ENCODE peak calls at places on chromosome 13, in four cellular contexts. One of them, this sample, is unnamed.

GRCh38 chr13:79382545-79383275 is 23.3 kb downstream of the RBM26 start:
- DNase-seq in cardiac muscle cell: no peak
- DNase-seq in heart left ventricle: no peak
- DNase-seq in thoracic aorta: no peak
- DNase-seq in this sample: peak

GRCh38 chr13:30376426-30377311 is 45.6 kb upstream of the UBE2L5 start:
- DNase-seq in cardiac muscle cell: no peak
- DNase-seq in heart left ventricle: no peak
- DNase-seq in thoracic aorta: no peak
- DNase-seq in this sample: peak

GRCh38 chr13:60448907-60449510 is 52.0 kb downstream of the TDRD3 start:
- DNase-seq in cardiac muscle cell: peak
- DNase-seq in heart left ventricle: no peak
- DNase-seq in thoracic aorta: no peak
- DNase-seq in this sample: peak

GRCh38 chr13:79667771-79668170 is 186.8 kb downstream of the NDFIP2 start:
- DNase-seq in cardiac muscle cell: no peak
- DNase-seq in heart left ventricle: no peak
- DNase-seq in thoracic aorta: no peak
- DNase-seq in this sample: no peak

GRCh38 chr13:110347088-110347487 is 40.0 kb downstream of the COL4A2 start:
- DNase-seq in cardiac muscle cell: no peak
- DNase-seq in heart left ventricle: no peak
- DNase-seq in thoracic aorta: no peak
- DNase-seq in this sample: no peak

GRCh38 chr13:77062097-77062496 is 35.1 kb upstream of the FBXL3 start:
- DNase-seq in cardiac muscle cell: no peak
- DNase-seq in heart left ventricle: no peak
- DNase-seq in thoracic aorta: no peak
- DNase-seq in this sample: no peak

GRCh38 chr13:64591981-64592380 is 2638.2 kb downstream of the PCDH9 start:
- DNase-seq in cardiac muscle cell: peak
- DNase-seq in heart left ventricle: no peak
- DNase-seq in thoracic aorta: no peak
- DNase-seq in this sample: no peak

GRCh38 chr13:73248711-73249580 is 190.1 kb downstream of the KLF5 start:
- DNase-seq in cardiac muscle cell: peak
- DNase-seq in heart left ventricle: no peak
- DNase-seq in thoracic aorta: no peak
- DNase-seq in this sample: no peak

GRCh38 chr13:42110410-42111155 is 62.1 kb downstream of the DGKH start:
- DNase-seq in cardiac muscle cell: peak
- DNase-seq in heart left ventricle: no peak
- DNase-seq in thoracic aorta: no peak
- DNase-seq in this sample: peak

GRCh38 chr13:110937511-110938303 is 22.8 kb upstream of the ANKRD10 start:
- DNase-seq in cardiac muscle cell: no peak
- DNase-seq in heart left ventricle: no peak
- DNase-seq in thoracic aorta: no peak
- DNase-seq in this sample: no peak

GRCh38 chr13:32811297-32811800 is 204.9 kb upstream of the KL start:
- DNase-seq in cardiac muscle cell: no peak
- DNase-seq in heart left ventricle: no peak
- DNase-seq in thoracic aorta: no peak
- DNase-seq in this sample: peak

GRCh38 chr13:73622375-73622774 is 511.8 kb downstream of the KLF12 start:
- DNase-seq in cardiac muscle cell: peak
- DNase-seq in heart left ventricle: no peak
- DNase-seq in thoracic aorta: no peak
- DNase-seq in this sample: no peak

GRCh38 chr13:97367427-97367826 is 66.5 kb upstream of the RAP2A start:
- DNase-seq in cardiac muscle cell: peak
- DNase-seq in heart left ventricle: no peak
- DNase-seq in thoracic aorta: no peak
- DNase-seq in this sample: peak

GRCh38 chr13:48094404-48094780 is 512 bp downstream of the MED4 start:
- DNase-seq in cardiac muscle cell: no peak
- DNase-seq in heart left ventricle: no peak
- DNase-seq in thoracic aorta: no peak
- DNase-seq in this sample: peak

GRCh38 chr13:66558511-66558910 is 671.6 kb downstream of the PCDH9 start:
- DNase-seq in cardiac muscle cell: peak
- DNase-seq in heart left ventricle: no peak
- DNase-seq in thoracic aorta: no peak
- DNase-seq in this sample: no peak

GRCh38 chr13:66899955-66900354 is 330.2 kb downstream of the PCDH9 start:
- DNase-seq in cardiac muscle cell: peak
- DNase-seq in heart left ventricle: no peak
- DNase-seq in thoracic aorta: no peak
- DNase-seq in this sample: no peak

GRCh38 chr13:19860884-19861655 is 2.4 kb downstream of the ZMYM5 start:
- DNase-seq in cardiac muscle cell: peak
- DNase-seq in heart left ventricle: no peak
- DNase-seq in thoracic aorta: no peak
- DNase-seq in this sample: peak

GRCh38 chr13:110921209-110921608 is 6.3 kb upstream of the ANKRD10 start:
- DNase-seq in cardiac muscle cell: no peak
- DNase-seq in heart left ventricle: no peak
- DNase-seq in thoracic aorta: no peak
- DNase-seq in this sample: peak

GRCh38 chr13:48975101-48975925 is at the start of gene FNDC3A:
- DNase-seq in cardiac muscle cell: peak
- DNase-seq in heart left ventricle: no peak
- DNase-seq in thoracic aorta: no peak
- DNase-seq in this sample: peak

GRCh38 chr13:67792151-67792665 is 562.1 kb upstream of the PCDH9 start:
- DNase-seq in cardiac muscle cell: no peak
- DNase-seq in heart left ventricle: no peak
- DNase-seq in thoracic aorta: no peak
- DNase-seq in this sample: no peak

GRCh38 chr13:78228940-78229339 is 310.3 kb upstream of the EDNRB start:
- DNase-seq in cardiac muscle cell: peak
- DNase-seq in heart left ventricle: no peak
- DNase-seq in thoracic aorta: no peak
- DNase-seq in this sample: no peak

GRCh38 chr13:50357586-50358118 is 342.4 kb downstream of the KCNRG start:
- DNase-seq in cardiac muscle cell: peak
- DNase-seq in heart left ventricle: no peak
- DNase-seq in thoracic aorta: no peak
- DNase-seq in this sample: no peak

GRCh38 chr13:78600317-78600899 is 2.9 kb downstream of the POU4F1 start:
- DNase-seq in cardiac muscle cell: no peak
- DNase-seq in heart left ventricle: no peak
- DNase-seq in thoracic aorta: no peak
- DNase-seq in this sample: no peak

GRCh38 chr13:77893066-77893465 is 25.6 kb downstream of the EDNRB start:
- DNase-seq in cardiac muscle cell: no peak
- DNase-seq in heart left ventricle: no peak
- DNase-seq in thoracic aorta: no peak
- DNase-seq in this sample: no peak

GRCh38 chr13:74443623-74444022 is 309.4 kb upstream of the KLF12 start:
- DNase-seq in cardiac muscle cell: peak
- DNase-seq in heart left ventricle: no peak
- DNase-seq in thoracic aorta: no peak
- DNase-seq in this sample: no peak

GRCh38 chr13:93079294-93079693 is 147.3 kb upstream of the GPC6 start:
- DNase-seq in cardiac muscle cell: peak
- DNase-seq in heart left ventricle: no peak
- DNase-seq in thoracic aorta: no peak
- DNase-seq in this sample: no peak

GRCh38 chr13:93244141-93244917 is 17.7 kb downstream of the GPC6 start:
- DNase-seq in cardiac muscle cell: peak
- DNase-seq in heart left ventricle: peak
- DNase-seq in thoracic aorta: no peak
- DNase-seq in this sample: no peak

GRCh38 chr13:97127842-97128241 is 94.3 kb upstream of the MBNL2 start:
- DNase-seq in cardiac muscle cell: no peak
- DNase-seq in heart left ventricle: no peak
- DNase-seq in thoracic aorta: no peak
- DNase-seq in this sample: no peak

GRCh38 chr13:26456578-26457119 is 100.8 kb upstream of the WASF3 start:
- DNase-seq in cardiac muscle cell: no peak
- DNase-seq in heart left ventricle: no peak
- DNase-seq in thoracic aorta: no peak
- DNase-seq in this sample: no peak

GRCh38 chr13:45393941-45394570 is 24.1 kb downstream of the SLC25A30 start:
- DNase-seq in cardiac muscle cell: peak
- DNase-seq in heart left ventricle: no peak
- DNase-seq in thoracic aorta: no peak
- DNase-seq in this sample: peak

GRCh38 chr13:57748096-57748495 is 116.6 kb downstream of the PCDH17 start:
- DNase-seq in cardiac muscle cell: no peak
- DNase-seq in heart left ventricle: no peak
- DNase-seq in thoracic aorta: no peak
- DNase-seq in this sample: no peak

GRCh38 chr13:93450226-93450625 is 223.6 kb downstream of the GPC6 start:
- DNase-seq in cardiac muscle cell: peak
- DNase-seq in heart left ventricle: no peak
- DNase-seq in thoracic aorta: no peak
- DNase-seq in this sample: no peak

GRCh38 chr13:102277286-102277685 is 124.6 kb downstream of the FGF14 start:
- DNase-seq in cardiac muscle cell: peak
- DNase-seq in heart left ventricle: peak
- DNase-seq in thoracic aorta: no peak
- DNase-seq in this sample: no peak

DNA sequence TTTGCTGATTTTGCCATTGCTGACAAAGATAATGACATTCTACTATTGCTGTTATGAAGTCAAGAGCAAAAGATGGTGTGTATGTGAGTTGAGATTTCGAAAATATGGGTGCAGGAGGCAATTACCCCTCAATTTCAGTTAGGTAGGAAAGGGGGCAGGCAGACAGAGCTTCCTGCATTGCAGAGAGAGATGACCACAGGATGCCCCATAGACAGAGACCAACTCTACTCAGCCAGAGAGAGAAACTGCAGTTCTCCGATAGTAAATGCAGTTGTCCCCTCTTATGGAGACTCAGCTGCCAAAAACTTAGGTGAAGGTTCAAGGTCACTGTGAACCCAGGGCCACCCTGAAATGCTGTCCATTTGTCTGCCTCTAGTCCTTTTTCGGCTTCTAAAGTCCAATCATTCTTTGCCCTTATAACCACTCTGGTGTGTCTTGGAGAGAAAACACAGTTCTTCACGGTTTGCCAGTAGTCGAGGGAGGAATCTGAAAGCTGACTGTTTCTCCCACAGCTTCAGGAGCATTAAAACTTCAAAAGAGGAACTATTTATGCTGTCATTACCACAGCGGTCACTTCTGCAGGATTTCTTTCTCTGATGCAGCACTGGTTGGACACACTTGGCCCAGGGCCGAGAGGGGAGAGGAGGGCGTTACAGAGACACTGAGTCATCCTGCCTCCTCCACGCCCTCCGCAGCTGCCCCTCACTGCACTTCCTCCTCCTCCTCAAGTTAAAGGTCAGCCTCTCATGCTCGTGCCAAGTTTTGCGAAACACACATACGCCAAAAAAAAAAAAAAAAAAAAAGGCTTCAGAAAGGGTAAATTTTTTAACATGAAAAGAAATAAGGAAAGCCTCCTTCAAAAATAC is 264.3 kb downstream of the FOXO1 start:
- DNase-seq in cardiac muscle cell: peak
- DNase-seq in heart left ventricle: peak
- DNase-seq in thoracic aorta: peak
- DNase-seq in this sample: peak
- H3K4me3 ChIP-seq in cardiac muscle cell: no peak
- H3K4me3 ChIP-seq in heart left ventricle: peak
- H3K4me3 ChIP-seq in thoracic aorta: peak
- H3K4me3 ChIP-seq in this sample: no peak

DNA sequence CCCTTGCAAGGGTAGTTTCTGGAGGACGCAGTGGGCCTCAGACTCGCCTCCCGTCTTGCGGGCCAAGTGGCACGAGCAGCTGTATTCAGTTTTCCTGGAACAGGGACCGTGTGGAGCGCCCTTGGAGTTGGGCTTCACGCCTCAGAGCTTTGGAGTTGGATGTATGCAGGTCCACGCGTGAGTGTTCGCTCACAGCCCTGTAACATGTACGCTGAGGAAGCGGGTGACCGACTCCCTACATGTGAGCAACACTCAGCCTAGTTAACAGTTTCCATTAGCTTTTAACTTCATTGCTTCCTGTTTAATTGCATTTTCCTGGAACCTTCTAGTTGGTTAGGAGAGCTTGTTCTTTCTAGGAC is 659 bp downstream of the TM9SF2 start:
- DNase-seq in cardiac muscle cell: peak
- DNase-seq in heart left ventricle: no peak
- DNase-seq in thoracic aorta: no peak
- DNase-seq in this sample: peak
- TF ChIP-seq CTCF in cardiac muscle cell: no peak
- TF ChIP-seq CTCF in heart left ventricle: no peak
- TF ChIP-seq CTCF in thoracic aorta: no peak
- TF ChIP-seq CTCF in this sample: no peak

DNA sequence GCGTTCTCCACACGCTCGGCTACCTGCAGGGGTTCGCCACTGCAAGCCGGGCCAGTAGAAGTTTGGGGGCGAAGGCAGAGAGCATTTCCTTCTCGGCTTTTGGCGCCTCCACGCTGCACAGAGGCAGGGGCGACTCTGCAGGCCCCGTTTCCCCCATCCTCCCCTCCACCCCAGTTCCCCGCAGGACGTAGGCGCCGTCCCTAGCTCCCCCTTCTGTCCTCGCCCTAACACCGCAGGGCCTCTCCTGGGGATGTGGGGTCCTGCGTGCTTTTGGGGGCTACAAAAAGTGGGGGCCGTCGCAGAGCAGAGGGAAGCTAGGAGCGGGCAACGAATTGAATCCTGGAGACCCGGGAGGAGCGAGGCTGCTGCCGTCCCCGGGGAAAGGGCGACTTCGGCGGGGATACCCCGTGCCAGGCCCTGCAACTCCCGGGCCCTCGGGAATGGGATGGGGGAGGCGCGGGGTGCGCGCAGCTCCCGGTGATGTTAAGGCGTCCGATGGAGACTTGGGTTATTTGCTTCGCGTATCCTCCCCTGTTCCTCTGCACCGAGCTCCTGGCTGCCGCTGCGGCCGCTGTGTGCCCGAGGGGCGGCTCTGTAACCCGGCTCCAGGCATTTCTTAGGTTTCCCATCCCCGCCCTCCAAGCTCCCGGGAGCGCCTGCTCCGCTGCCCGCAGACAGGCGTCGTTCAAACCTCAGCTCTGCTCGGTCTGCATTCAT is 255.9 kb upstream of the SOX21 start:
- DNase-seq in cardiac muscle cell: peak
- DNase-seq in heart left ventricle: no peak
- DNase-seq in thoracic aorta: no peak
- DNase-seq in this sample: no peak
- H3K4me3 ChIP-seq in cardiac muscle cell: peak
- H3K4me3 ChIP-seq in heart left ventricle: peak
- H3K4me3 ChIP-seq in thoracic aorta: peak
- H3K4me3 ChIP-seq in this sample: no peak

GRCh38 chr13:27839809-27840467 is 47.7 kb downstream of the GSX1 start:
- DNase-seq in cardiac muscle cell: no peak
- DNase-seq in heart left ventricle: no peak
- DNase-seq in thoracic aorta: no peak
- DNase-seq in this sample: no peak
- TF ChIP-seq CTCF in cardiac muscle cell: no peak
- TF ChIP-seq CTCF in heart left ventricle: no peak
- TF ChIP-seq CTCF in thoracic aorta: no peak
- TF ChIP-seq CTCF in this sample: no peak

DNA sequence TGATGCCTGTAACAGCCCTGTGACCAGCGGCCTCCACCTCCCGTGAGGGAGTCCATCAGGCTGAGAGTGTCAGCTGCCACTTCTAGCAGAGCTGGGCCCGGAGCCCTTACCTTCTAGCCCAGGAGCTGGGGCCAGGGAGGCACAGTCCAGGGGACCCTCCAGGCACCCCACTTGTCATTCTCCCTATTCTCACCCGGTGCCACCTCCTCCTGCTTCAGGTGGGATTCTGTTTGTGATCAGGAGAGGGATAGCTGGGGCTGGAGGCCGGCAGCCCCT is 4.1 kb downstream of the RASA3 start:
- DNase-seq in cardiac muscle cell: no peak
- DNase-seq in heart left ventricle: no peak
- DNase-seq in thoracic aorta: no peak
- DNase-seq in this sample: no peak
- H3K4me3 ChIP-seq in cardiac muscle cell: no peak
- H3K4me3 ChIP-seq in heart left ventricle: peak
- H3K4me3 ChIP-seq in thoracic aorta: peak
- H3K4me3 ChIP-seq in this sample: peak